ENCODE peak calls at places on chromosomes 16 and 17, in five cellular contexts. S is neural progenitor cell; Q is CD8-positive, alpha-beta memory T cell; C is CD4-positive, CD25-positive, alpha-beta regulatory T cell; Y is heart right ventricle. M is an unnamed sample. For H3K27me3 and H3K4me1, the result is how much of the 10 kb centered on the place peaks cover.

GRCh38 chr16:88331989-88332920 is 50.5 kb upstream of the ZNF469 start:
- DNase-seq in Y (no peak), S (no peak), C (no peak), Q (no peak), M (no peak)

GRCh38 chr16:64657316-64658011 is 464.4 kb downstream of the CDH11 start:
- DNase-seq in Q (no peak), Y (no peak), S (no peak), C (no peak), M (no peak)

GRCh38 chr16:69077251-69077650 is 28.2 kb upstream of the HAS3 start:
- DNase-seq in C (no peak), Q (no peak), S (no peak), Y (no peak), M (no peak)

GRCh38 chr17:68013385-68013784 is 17.1 kb upstream of the C17orf58 start:
- DNase-seq in Y (no peak), Q (no peak), S (no peak), C (no peak), M (no peak)

GRCh38 chr17:60864674-60865080 is 187.0 kb downstream of the BCAS3 start:
- DNase-seq in S (no peak), C (no peak), Q (no peak), Y (no peak), M (no peak)

GRCh38 chr17:16352303-16352837 is 899 bp downstream of the CENPV start:
- DNase-seq in C (peak), Q (peak), S (peak), Y (no peak), M (peak)

GRCh38 chr17:72778161-72779151 is 314.0 kb downstream of the SLC39A11 start:
- DNase-seq in Q (no peak), C (no peak), Y (no peak), S (no peak), M (no peak)

GRCh38 chr17:80622170-80622466 is 77.5 kb downstream of the RPTOR start:
- DNase-seq in S (no peak), Y (no peak), Q (peak), C (no peak), M (no peak)

GRCh38 chr17:8192070-8192815 is 2.3 kb upstream of the BORCS6 start:
- DNase-seq in Q (peak), Y (peak), C (peak), S (peak), M (peak)

GRCh38 chr17:28645576-28645939 is 600 bp upstream of the BLTP2 start:
- DNase-seq in Y (no peak), C (no peak), S (no peak), Q (no peak), M (no peak)

GRCh38 chr17:54883939-54884338 is 16.7 kb upstream of the TOM1L1 start:
- DNase-seq in C (no peak), Q (no peak), Y (no peak), S (no peak), M (no peak)

GRCh38 chr17:62980842-62981241 is 14.8 kb downstream of the TANC2 start:
- DNase-seq in S (no peak), Q (no peak), C (no peak), Y (no peak), M (no peak)

GRCh38 chr17:48047113-48047740 is 932 bp upstream of the NFE2L1 start:
- DNase-seq in S (peak), Q (no peak), Y (no peak), C (no peak), M (no peak)

GRCh38 chr17:27566673-27567562 is 64.1 kb upstream of the LGALS9 start:
- DNase-seq in Q (no peak), S (no peak), Y (no peak), C (no peak), M (no peak)

GRCh38 chr16:19744670-19745069 is 26.6 kb downstream of the IQCK start:
- DNase-seq in Y (no peak), C (no peak), Q (no peak), S (no peak), M (no peak)

GRCh38 chr16:50023626-50024025 is 1.4 kb upstream of the CNEP1R1 start:
- DNase-seq in S (no peak), C (no peak), Y (no peak), Q (no peak), M (no peak)

GRCh38 chr16:27475561-27475960 is 73.6 kb downstream of the IL21R start:
- DNase-seq in Y (no peak), Q (no peak), S (no peak), C (no peak), M (no peak)

GRCh38 chr17:58262149-58262548 is 18.6 kb downstream of the MPO start:
- DNase-seq in Y (no peak), C (no peak), Q (no peak), S (no peak), M (no peak)

GRCh38 chr16:58339452-58339938 is 44.7 kb upstream of the PRSS54 start:
- DNase-seq in S (peak), Y (no peak), C (no peak), Q (no peak), M (no peak)

GRCh38 chr17:19308398-19308797 is 54.1 kb downstream of the B9D1 start:
- DNase-seq in S (no peak), Q (no peak), Y (no peak), C (no peak), M (no peak)

GRCh38 chr16:77971306-77972131 is 50.8 kb upstream of the CLEC3A start:
- DNase-seq in C (peak), Q (peak), S (peak), Y (peak), M (peak)

GRCh38 chr16:77434022-77434364 is 841 bp downstream of the ADAMTS18 start:
- DNase-seq in C (no peak), S (no peak), Q (no peak), Y (no peak), M (no peak)

GRCh38 chr17:38415250-38416194 is 12.7 kb upstream of the ARHGAP23 start:
- DNase-seq in S (peak), C (no peak), Y (no peak), Q (no peak), M (no peak)

GRCh38 chr16:4928227-4928626 is 8.7 kb downstream of the PPL start:
- DNase-seq in Y (no peak), S (no peak), Q (no peak), C (no peak), M (no peak)

GRCh38 chr17:69134112-69134511 is 7.6 kb downstream of the ABCA6 start:
- DNase-seq in Y (no peak), S (peak), Q (no peak), C (no peak), M (no peak)

GRCh38 chr17:73508931-73509605 is 135.2 kb downstream of the SDK2 start:
- DNase-seq in S (no peak), C (no peak), Y (no peak), Q (no peak), M (no peak)

GRCh38 chr17:77889866-77890760 is 68.4 kb upstream of the TNRC6C start:
- DNase-seq in Y (peak), C (no peak), S (no peak), Q (no peak), M (no peak)

GRCh38 chr16:84014570-84015327 is 27.8 kb downstream of the SLC38A8 start:
- DNase-seq in C (no peak), Q (no peak), S (no peak), Y (no peak), M (no peak)

GRCh38 chr17:61507667-61508066 is 55.4 kb downstream of the TBX4 start:
- DNase-seq in C (no peak), Y (no peak), S (no peak), Q (no peak), M (no peak)

GRCh38 chr16:31508706-31509523 is 724 bp upstream of the RUSF1 start:
- DNase-seq in S (no peak), C (no peak), Q (no peak), Y (no peak), M (no peak)

GRCh38 chr16:12899529-12900168 is 1.7 kb upstream of the SHISA9 start:
- DNase-seq in Y (no peak), C (no peak), Q (no peak), S (peak), M (no peak)

GRCh38 chr16:12901204-12901596 is 198 bp upstream of the SHISA9 start:
- DNase-seq in Q (no peak), C (no peak), Y (no peak), S (peak), M (no peak)

GRCh38 chr16:12901597-12902436 is at the start of gene SHISA9:
- DNase-seq in Q (no peak), Y (no peak), C (no peak), S (peak), M (no peak)

GRCh38 chr16:12902511-12903324 is 1.3 kb downstream of the SHISA9 start:
- DNase-seq in Y (no peak), S (peak), Q (no peak), C (no peak), M (no peak)

DNA sequence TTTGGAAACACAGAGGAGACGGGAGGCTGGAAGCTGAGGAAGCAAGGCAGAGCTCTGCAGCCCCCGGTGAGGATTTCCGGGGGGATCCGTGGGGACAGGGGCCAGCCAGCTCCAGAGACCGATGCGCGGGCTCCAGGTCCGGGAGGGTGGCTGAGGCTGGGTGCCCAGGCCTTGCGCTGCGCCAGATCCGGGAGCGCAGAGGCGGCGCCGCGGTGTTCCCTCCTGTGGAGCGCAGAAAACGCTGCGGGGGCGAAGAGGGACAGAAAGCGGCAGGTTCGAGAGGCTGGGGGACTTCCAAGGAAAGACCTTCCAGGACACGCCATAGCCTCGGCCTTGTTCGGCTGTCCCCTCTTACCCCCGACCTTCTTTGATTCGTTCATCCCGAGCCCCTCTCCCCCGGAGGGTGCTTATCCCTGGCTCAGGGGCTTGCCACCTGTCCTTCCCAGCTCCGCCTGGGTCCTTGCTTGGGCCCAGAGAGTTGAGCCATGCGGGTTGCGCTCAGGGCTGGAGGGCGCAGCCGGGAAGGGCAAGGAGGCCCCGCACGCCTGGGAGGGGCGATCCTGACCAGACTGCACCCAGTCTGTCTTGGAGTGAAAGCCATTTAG is 697 bp upstream of the SHISA9 start:
- DNase-seq in S (peak), C (no peak), Q (no peak), Y (no peak), M (no peak)
- H3K27me3 ChIP-seq in S (under half), C (under half), Q (under half), Y (half or more), M (half or more)

GRCh38 chr17:65477600-65477999 is 83.8 kb downstream of the AXIN2 start:
- DNase-seq in S (no peak), Q (no peak), Y (no peak), C (no peak), M (no peak)

GRCh38 chr17:65483438-65483837 is 78.0 kb downstream of the AXIN2 start:
- DNase-seq in Q (no peak), Y (no peak), S (no peak), C (no peak), M (no peak)

GRCh38 chr17:65485388-65486299 is 75.8 kb downstream of the AXIN2 start:
- DNase-seq in Y (peak), C (no peak), S (no peak), Q (no peak), M (peak)

GRCh38 chr17:65479282-65479681 is 82.2 kb downstream of the AXIN2 start:
- DNase-seq in Y (no peak), Q (no peak), C (no peak), S (no peak), M (no peak)

DNA sequence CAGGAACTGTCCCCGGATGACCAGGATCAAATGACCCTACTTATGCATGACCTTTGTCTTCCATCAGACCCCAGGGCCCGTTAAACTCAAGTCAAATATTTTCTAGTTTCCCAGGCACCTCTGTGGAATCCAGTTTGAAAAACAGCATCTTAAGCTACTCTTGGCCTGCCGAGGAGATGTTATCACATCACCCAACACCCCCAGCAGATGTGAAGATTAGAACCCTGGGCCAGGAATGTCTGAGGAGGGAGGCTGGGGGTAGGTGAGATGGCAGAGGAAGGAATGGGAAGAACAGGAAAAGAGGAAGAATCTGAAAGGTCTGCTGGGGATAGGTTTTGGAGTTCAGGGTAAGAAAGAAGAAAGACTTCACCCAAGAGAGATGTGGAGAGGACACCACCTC is 79.2 kb downstream of the AXIN2 start:
- DNase-seq in Q (no peak), Y (no peak), C (no peak), S (no peak), M (no peak)
- H3K4me3 ChIP-seq in Q (no peak), Y (no peak), C (no peak), S (no peak), M (no peak)

GRCh38 chr17:39662551-39663339 is 2.4 kb upstream of the TCAP start:
- DNase-seq in Q (no peak), S (no peak), C (no peak), Y (peak), M (no peak)
- H3K4me1 ChIP-seq in Q (under half), S (under half), C (under half), Y (half or more), M (half or more)

GRCh38 chr16:11435576-11435975 is 90.3 kb downstream of the RMI2 start:
- DNase-seq in C (no peak), Y (no peak), Q (no peak), S (no peak), M (no peak)
- H3K27me3 ChIP-seq in C (under half), Y (under half), Q (under half), S (under half), M (under half)

DNA sequence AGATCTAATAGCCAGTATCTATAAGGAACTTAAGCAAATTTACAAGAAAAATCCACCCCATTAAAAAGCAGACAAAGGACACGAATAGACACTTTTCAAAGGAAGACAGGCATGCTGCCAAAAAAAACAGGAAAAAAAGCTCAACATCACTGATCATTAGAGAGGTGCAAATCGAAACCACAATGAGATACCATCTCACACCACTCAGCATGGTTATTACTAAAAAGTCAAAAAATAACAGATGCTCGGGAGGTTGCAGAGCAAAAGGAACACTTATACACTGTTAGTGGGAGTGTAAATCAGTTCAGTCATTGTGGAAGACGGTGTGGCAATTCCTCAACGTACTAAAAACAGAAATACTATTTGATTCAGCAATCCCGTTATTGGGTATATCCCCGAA is 9.6 kb downstream of the STX8 start:
- DNase-seq in Y (no peak), Q (no peak), C (peak), S (no peak), M (no peak)
- H3K4me3 ChIP-seq in Y (no peak), Q (no peak), C (peak), S (no peak), M (no peak)